ENCODE peak calls at places on chromosomes 5 and 9, in four cellular contexts. R is fibroblast of mammary gland, E is GM12864, S is uterus. V is an unnamed sample.

GRCh38 chr5:53893626-53894025 is 333.2 kb downstream of the NDUFS4 start:
- DNase-seq in S (no peak), R (no peak), E (no peak), V (no peak)

GRCh38 chr5:150058480-150059126 is 27.8 kb downstream of the CSF1R start:
- DNase-seq in R (peak), S (no peak), E (no peak), V (peak)

GRCh38 chr5:112614986-112615385 is 122.7 kb upstream of the APC start:
- DNase-seq in R (no peak), S (no peak), E (no peak), V (no peak)

GRCh38 chr9:128550770-128551651 is 1.4 kb upstream of the SPTAN1 start:
- DNase-seq in S (peak), E (no peak), R (peak), V (peak)

GRCh38 chr9:133134419-133135190 is 13.6 kb upstream of the RALGDS start:
- DNase-seq in S (no peak), R (no peak), E (no peak), V (no peak)

GRCh38 chr5:151040211-151040747 is 19.9 kb downstream of the GPX3 start:
- DNase-seq in E (no peak), S (no peak), R (peak), V (peak)

GRCh38 chr9:22682536-22683392 is 236.1 kb downstream of the DMRTA1 start:
- DNase-seq in E (no peak), S (peak), R (peak), V (peak)

GRCh38 chr9:123355761-123356520 is at the start of gene CRB2:
- DNase-seq in E (no peak), S (peak), R (no peak), V (peak)

GRCh38 chr5:102638316-102638715 is 116.8 kb upstream of the PAM start:
- DNase-seq in E (no peak), R (peak), S (no peak), V (no peak)

GRCh38 chr9:96596601-96597111 is 23.0 kb downstream of the CDC14B start:
- DNase-seq in R (no peak), E (no peak), S (no peak), V (no peak)

GRCh38 chr5:137220523-137220927 is 278.6 kb downstream of the SPOCK1 start:
- DNase-seq in S (no peak), E (peak), R (peak), V (peak)

GRCh38 chr9:98380065-98380681 is 124.7 kb upstream of the TBC1D2 start:
- DNase-seq in S (no peak), E (no peak), R (peak), V (no peak)

GRCh38 chr9:96073531-96074284 is 198.2 kb downstream of the ERCC6L2 start:
- DNase-seq in R (no peak), E (no peak), S (no peak), V (peak)

GRCh38 chr5:77828445-77828844 is 52.3 kb upstream of the TBCA start:
- DNase-seq in R (peak), E (no peak), S (no peak), V (no peak)

GRCh38 chr9:11618241-11618805 is 1005.5 kb upstream of the PTPRD start:
- DNase-seq in E (no peak), S (no peak), R (no peak), V (no peak)

GRCh38 chr5:36722913-36723312 is 116.5 kb downstream of the SLC1A3 start:
- DNase-seq in R (peak), S (no peak), E (no peak), V (no peak)

GRCh38 chr5:66540078-66540477 is 56.1 kb upstream of the MAST4 start:
- DNase-seq in R (no peak), S (no peak), E (no peak), V (no peak)

GRCh38 chr5:54537720-54538119 is 20.2 kb downstream of the SNX18 start:
- DNase-seq in E (no peak), R (no peak), S (no peak), V (no peak)

GRCh38 chr5:65030056-65030455 is 261.3 kb downstream of the CWC27 start:
- DNase-seq in S (no peak), R (no peak), E (no peak), V (no peak)

GRCh38 chr5:172740483-172741205 is 30.4 kb downstream of the DUSP1 start:
- DNase-seq in S (peak), R (peak), E (no peak), V (peak)

GRCh38 chr9:132472199-132472598 is 62.2 kb downstream of the CFAP77 start:
- DNase-seq in E (no peak), S (no peak), R (no peak), V (no peak)

GRCh38 chr5:172503925-172504730 is 49.8 kb upstream of the SH3PXD2B start:
- DNase-seq in R (no peak), E (no peak), S (peak), V (no peak)

GRCh38 chr9:81776390-81776789 is 87.0 kb upstream of the TLE1 start:
- DNase-seq in E (no peak), R (no peak), S (no peak), V (no peak)

GRCh38 chr5:41871866-41872265 is 1.6 kb upstream of the OXCT1 start:
- DNase-seq in S (peak), R (peak), E (no peak), V (peak)

GRCh38 chr9:107674252-107674936 is 184.8 kb upstream of the KLF4 start:
- DNase-seq in R (no peak), S (no peak), E (no peak), V (no peak)

GRCh38 chr5:77222722-77223121 is 12.2 kb downstream of the PDE8B start:
- DNase-seq in S (no peak), R (no peak), E (no peak), V (no peak)

GRCh38 chr5:64973226-64973625 is 204.5 kb downstream of the CWC27 start:
- DNase-seq in S (no peak), R (no peak), E (no peak), V (no peak)

GRCh38 chr5:157126-157715 is 34.1 kb upstream of the LRRC14B start:
- DNase-seq in S (no peak), E (no peak), R (no peak), V (peak)

GRCh38 chr5:52896524-52897237 is 92.5 kb upstream of the ITGA2 start:
- DNase-seq in E (no peak), R (peak), S (no peak), V (peak)

GRCh38 chr5:176181271-176181855 is 56.9 kb upstream of the SIMC1 start:
- DNase-seq in R (no peak), E (no peak), S (no peak), V (no peak)

GRCh38 chr5:149969181-149969950 is 8.8 kb downstream of the SLC26A2 start:
- DNase-seq in R (no peak), E (no peak), S (no peak), V (no peak)

GRCh38 chr5:52725065-52725746 is 62.5 kb upstream of the ITGA1 start:
- DNase-seq in E (no peak), R (no peak), S (no peak), V (no peak)

GRCh38 chr5:72064801-72065570 is 42.3 kb upstream of the MAP1B start:
- DNase-seq in S (no peak), R (no peak), E (no peak), V (no peak)

GRCh38 chr9:84993105-84993504 is 323.6 kb downstream of the NTRK2 start:
- DNase-seq in R (no peak), S (no peak), E (no peak), V (no peak)

GRCh38 chr5:129541648-129542251 is 81.7 kb downstream of the ADAMTS19 start:
- DNase-seq in R (peak), S (no peak), E (no peak), V (no peak)
- TF ChIP-seq CTCF in R (peak), S (no peak), E (peak), V (peak)

GRCh38 chr5:158765407-158765806 is 334.3 kb downstream of the EBF1 start:
- DNase-seq in R (no peak), S (no peak), E (no peak), V (no peak)
- TF ChIP-seq CTCF in R (no peak), S (no peak), E (no peak), V (no peak)

GRCh38 chr5:38723423-38723822 is 122.4 kb upstream of the OSMR start:
- DNase-seq in R (no peak), E (no peak), S (no peak), V (no peak)

GRCh38 chr5:38726279-38726678 is 119.5 kb upstream of the OSMR start:
- DNase-seq in E (no peak), R (no peak), S (no peak), V (no peak)

GRCh38 chr5:38722918-38723317 is 122.9 kb upstream of the OSMR start:
- DNase-seq in E (no peak), S (no peak), R (peak), V (no peak)

GRCh38 chr5:38725419-38725865 is 120.4 kb upstream of the OSMR start:
- DNase-seq in S (no peak), R (no peak), E (no peak), V (no peak)

GRCh38 chr5:38724301-38725030 is 121.3 kb upstream of the OSMR start:
- DNase-seq in R (peak), S (no peak), E (no peak), V (peak)
- TF ChIP-seq CTCF in R (peak), S (no peak), E (no peak), V (peak)

GRCh38 chr9:83322438-83322837 is 215.8 kb downstream of the FRMD3 start:
- DNase-seq in S (no peak), R (peak), E (no peak), V (no peak)
- TF ChIP-seq CTCF in S (no peak), R (no peak), E (no peak), V (no peak)

DNA sequence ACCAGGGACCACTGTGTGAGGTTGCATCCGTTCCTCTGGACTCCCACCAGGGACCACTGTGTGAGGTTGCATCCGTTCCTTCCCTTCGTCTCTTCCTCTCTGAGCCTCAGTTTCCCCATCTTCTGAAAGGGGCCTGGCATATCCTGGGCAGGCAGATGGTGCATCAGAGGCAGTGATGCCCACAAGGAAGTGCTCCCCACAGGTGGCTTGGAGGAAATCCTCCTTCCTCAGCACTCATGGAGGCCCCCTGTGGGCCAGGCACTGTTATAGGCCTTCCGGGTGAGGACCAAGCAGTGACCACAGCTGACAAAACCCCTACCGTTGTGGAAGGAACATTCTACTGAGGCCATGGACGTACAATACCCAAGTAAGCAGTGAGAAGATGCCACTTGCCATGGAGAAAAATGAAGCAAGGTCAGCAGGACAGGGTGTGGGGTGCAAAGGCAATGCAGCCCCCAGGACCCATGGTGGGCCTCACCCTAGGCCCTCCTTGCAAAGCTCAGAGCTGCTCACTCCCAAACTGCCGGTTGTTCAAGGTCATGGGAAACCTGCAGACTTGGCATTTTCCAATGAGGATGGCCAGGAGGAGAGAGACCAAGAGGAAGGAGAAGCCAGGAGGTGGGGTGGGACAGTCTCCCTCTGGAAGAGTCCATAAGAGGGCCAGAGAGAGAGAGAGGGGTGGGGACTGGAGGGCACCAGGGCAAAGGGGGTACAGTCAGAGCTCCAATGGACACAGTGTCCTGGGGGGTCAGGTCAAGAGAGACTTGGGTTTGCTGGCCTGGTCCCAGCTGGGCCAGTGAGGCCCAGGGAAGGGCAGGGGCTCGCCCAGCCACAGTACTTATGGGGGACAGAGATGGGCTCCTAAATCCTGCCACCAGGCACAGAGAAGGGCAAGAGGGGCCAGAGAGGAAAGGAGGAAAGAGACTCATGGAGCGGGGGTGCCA is 51.1 kb downstream of the C9orf50 start:
- DNase-seq in S (no peak), R (peak), E (no peak), V (peak)
- TF ChIP-seq CTCF in S (peak), R (peak), E (peak), V (peak)

V was measured in osteoblast.